ENCODE peak calls at places on chromosome 3, in seven cellular contexts. One of them, this sample, is unnamed.

GRCh38 chr3:95289295-95289694 is 1226.4 kb downstream of the NSUN3 start:
- DNase-seq in breast epithelium: no peak
- DNase-seq in IMR-90: peak; percentile 34
- DNase-seq in NB4: no peak
- DNase-seq in ovary: no peak
- DNase-seq in stomach: no peak
- DNase-seq in adrenal gland: no peak
- DNase-seq in this sample: no peak

GRCh38 chr3:183116051-183116614 is 16.8 kb upstream of the MCCC1 start:
- DNase-seq in stomach: peak; percentile 74
- DNase-seq in ovary: no peak
- DNase-seq in NB4: peak; percentile 31
- DNase-seq in IMR-90: no peak
- DNase-seq in breast epithelium: no peak
- DNase-seq in adrenal gland: no peak
- DNase-seq in this sample: no peak

GRCh38 chr3:4744405-4745239 is 234.6 kb upstream of the BHLHE40 start:
- DNase-seq in adrenal gland: no peak
- DNase-seq in breast epithelium: no peak
- DNase-seq in ovary: no peak
- DNase-seq in stomach: no peak
- DNase-seq in NB4: no peak
- DNase-seq in IMR-90: peak; percentile 82
- DNase-seq in this sample: no peak

GRCh38 chr3:167711439-167711838 is 23.3 kb downstream of the PDCD10 start:
- DNase-seq in ovary: no peak
- DNase-seq in breast epithelium: no peak
- DNase-seq in IMR-90: no peak
- DNase-seq in adrenal gland: no peak
- DNase-seq in stomach: no peak
- DNase-seq in NB4: no peak
- DNase-seq in this sample: no peak

GRCh38 chr3:42119558-42120355 is 28.6 kb downstream of the TRAK1 start:
- DNase-seq in adrenal gland: no peak
- DNase-seq in NB4: no peak
- DNase-seq in breast epithelium: peak; percentile 17
- DNase-seq in stomach: no peak
- DNase-seq in ovary: no peak
- DNase-seq in IMR-90: no peak
- DNase-seq in this sample: no peak

GRCh38 chr3:157360044-157360443 is 76.6 kb upstream of the PTX3 start:
- DNase-seq in ovary: no peak
- DNase-seq in adrenal gland: peak; percentile 51
- DNase-seq in stomach: no peak
- DNase-seq in breast epithelium: no peak
- DNase-seq in NB4: no peak
- DNase-seq in IMR-90: peak; percentile 93
- DNase-seq in this sample: no peak

GRCh38 chr3:152836269-152836668 is 1.3 kb downstream of the P2RY1 start:
- DNase-seq in stomach: no peak
- DNase-seq in IMR-90: no peak
- DNase-seq in breast epithelium: no peak
- DNase-seq in NB4: no peak
- DNase-seq in adrenal gland: no peak
- DNase-seq in ovary: no peak
- DNase-seq in this sample: no peak

GRCh38 chr3:550481-550880 is 353.9 kb downstream of the CHL1 start:
- DNase-seq in NB4: no peak
- DNase-seq in ovary: no peak
- DNase-seq in IMR-90: no peak
- DNase-seq in breast epithelium: no peak
- DNase-seq in adrenal gland: no peak
- DNase-seq in stomach: no peak
- DNase-seq in this sample: no peak

DNA sequence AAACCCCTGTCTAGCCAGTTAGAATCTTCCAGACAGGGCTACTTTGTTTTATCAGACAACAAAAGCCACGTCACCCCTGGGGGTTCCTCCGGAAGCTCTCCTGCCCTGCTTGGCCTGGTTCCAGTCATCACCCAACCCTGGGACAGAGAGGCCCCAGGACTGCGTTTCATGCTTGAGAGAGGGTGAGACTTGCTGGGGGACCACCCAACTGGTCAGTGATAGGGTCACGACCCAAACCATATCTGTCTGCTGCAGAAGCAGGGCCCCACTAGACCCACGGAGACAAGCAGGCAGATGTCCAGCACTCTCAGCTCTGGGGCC is 1.2 kb downstream of the NT5DC2 start:
- DNase-seq in stomach: peak; percentile 41
- DNase-seq in IMR-90: peak; percentile 62
- DNase-seq in adrenal gland: peak; percentile 66
- DNase-seq in NB4: peak; percentile 74
- DNase-seq in breast epithelium: no peak
- DNase-seq in ovary: peak; percentile 48
- DNase-seq in this sample: peak; percentile 86
- TF ChIP-seq POLR2A in stomach: no peak
- TF ChIP-seq POLR2A in IMR-90: no peak
- TF ChIP-seq POLR2A in adrenal gland: no peak
- TF ChIP-seq POLR2A in NB4: no peak
- TF ChIP-seq POLR2A in breast epithelium: no peak
- TF ChIP-seq POLR2A in ovary: no peak
- TF ChIP-seq POLR2A in this sample: no peak

GRCh38 chr3:136249593-136250225 is 431 bp upstream of the PCCB start:
- DNase-seq in ovary: no peak
- DNase-seq in IMR-90: no peak
- DNase-seq in breast epithelium: no peak
- DNase-seq in stomach: no peak
- DNase-seq in adrenal gland: no peak
- DNase-seq in NB4: peak; percentile 54
- DNase-seq in this sample: no peak

GRCh38 chr3:136250226-136250861 is at the start of gene PCCB:
- DNase-seq in stomach: peak; percentile 96
- DNase-seq in NB4: peak; percentile 95
- DNase-seq in IMR-90: peak; percentile 93
- DNase-seq in ovary: peak; percentile 94
- DNase-seq in adrenal gland: peak; percentile 94
- DNase-seq in breast epithelium: peak; percentile 90
- DNase-seq in this sample: peak; percentile 98

GRCh38 chr3:136249091-136249490 is 1.0 kb upstream of the PCCB start:
- DNase-seq in IMR-90: no peak
- DNase-seq in breast epithelium: no peak
- DNase-seq in adrenal gland: no peak
- DNase-seq in stomach: no peak
- DNase-seq in NB4: no peak
- DNase-seq in ovary: no peak
- DNase-seq in this sample: no peak

GRCh38 chr3:136250862-136251460 is 821 bp downstream of the PCCB start:
- DNase-seq in IMR-90: peak; percentile 47
- DNase-seq in stomach: peak; percentile 65
- DNase-seq in ovary: peak; percentile 69
- DNase-seq in adrenal gland: peak; percentile 86
- DNase-seq in breast epithelium: peak; percentile 37
- DNase-seq in NB4: peak; percentile 65
- DNase-seq in this sample: peak; percentile 88

DNA sequence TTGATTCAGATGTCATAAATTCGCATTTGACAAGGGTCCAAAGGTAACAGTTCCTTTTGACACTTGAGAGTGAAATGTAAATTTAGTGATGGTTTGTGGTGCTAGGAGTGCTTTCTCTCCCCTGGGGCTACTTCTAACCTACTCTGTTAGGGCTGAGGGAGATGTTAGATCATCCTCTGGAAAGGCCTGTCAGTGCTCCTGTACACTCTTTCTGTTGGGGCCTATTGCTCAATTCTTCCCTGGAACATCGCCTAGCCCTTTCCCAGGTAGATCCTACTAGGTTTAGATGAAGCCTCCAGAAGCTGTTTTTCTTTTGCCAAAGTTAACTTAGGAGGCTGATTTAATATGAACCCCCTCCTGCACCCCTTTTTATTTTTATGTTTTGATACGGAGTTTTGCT is 1.4 kb downstream of the PCCB start:
- DNase-seq in ovary: no peak
- DNase-seq in breast epithelium: no peak
- DNase-seq in IMR-90: no peak
- DNase-seq in stomach: no peak
- DNase-seq in NB4: peak; percentile 20
- DNase-seq in adrenal gland: no peak
- DNase-seq in this sample: no peak
- H3K4me3 ChIP-seq in ovary: no peak overlapping the region
- H3K4me3 ChIP-seq in breast epithelium: peak overlapping the region; percentile 81
- H3K4me3 ChIP-seq in IMR-90: no peak overlapping the region
- H3K4me3 ChIP-seq in stomach: peak overlapping the region; percentile 79
- H3K4me3 ChIP-seq in NB4: peak overlapping the region; percentile 93
- H3K4me3 ChIP-seq in adrenal gland: no peak overlapping the region
- H3K4me3 ChIP-seq in this sample: no peak overlapping the region

GRCh38 chr3:109316162-109316730 is at the start of gene DPPA2:
- DNase-seq in IMR-90: no peak
- DNase-seq in adrenal gland: no peak
- DNase-seq in NB4: no peak
- DNase-seq in ovary: no peak
- DNase-seq in stomach: no peak
- DNase-seq in breast epithelium: no peak
- DNase-seq in this sample: no peak
- TF ChIP-seq CTCF in IMR-90: no peak
- TF ChIP-seq CTCF in adrenal gland: no peak
- TF ChIP-seq CTCF in NB4: no peak
- TF ChIP-seq CTCF in ovary: no peak
- TF ChIP-seq CTCF in stomach: no peak
- TF ChIP-seq CTCF in breast epithelium: no peak
- TF ChIP-seq CTCF in this sample: no peak

GRCh38 chr3:71064288-71064975 is 519.1 kb downstream of the FOXP1 start:
- DNase-seq in adrenal gland: peak; percentile 28
- DNase-seq in NB4: peak; percentile 51
- DNase-seq in stomach: peak; percentile 57
- DNase-seq in ovary: peak; percentile 66
- DNase-seq in IMR-90: peak; percentile 68
- DNase-seq in breast epithelium: peak; percentile 46
- DNase-seq in this sample: no peak
- TF ChIP-seq POLR2A in adrenal gland: no peak
- TF ChIP-seq POLR2A in NB4: no peak
- TF ChIP-seq POLR2A in stomach: no peak
- TF ChIP-seq POLR2A in ovary: peak; percentile 12
- TF ChIP-seq POLR2A in IMR-90: peak; percentile 71
- TF ChIP-seq POLR2A in breast epithelium: no peak
- TF ChIP-seq POLR2A in this sample: no peak

GRCh38 chr3:159766563-159767185 is 222.0 kb upstream of the IL12A start:
- DNase-seq in adrenal gland: no peak
- DNase-seq in IMR-90: peak; percentile 63
- DNase-seq in NB4: no peak
- DNase-seq in stomach: no peak
- DNase-seq in breast epithelium: no peak
- DNase-seq in ovary: no peak
- DNase-seq in this sample: no peak
- H3K4me3 ChIP-seq in adrenal gland: no peak overlapping the region
- H3K4me3 ChIP-seq in IMR-90: peak overlapping the region; percentile 60
- H3K4me3 ChIP-seq in NB4: no peak overlapping the region
- H3K4me3 ChIP-seq in stomach: peak overlapping the region; percentile 74
- H3K4me3 ChIP-seq in breast epithelium: peak overlapping the region; percentile 77
- H3K4me3 ChIP-seq in ovary: no peak overlapping the region
- H3K4me3 ChIP-seq in this sample: no peak overlapping the region